ENCODE peak calls at places on chromosomes 1 and 21, in six cellular contexts. W is IMR-90, F is stomach, B is body of pancreas, H is Peyer's patch, Z is thyroid gland. R is an unnamed sample. For H3K9me3, the result is how much of the 10 kb centered on the place peaks cover.

GRCh38 chr1:87201768-87202167 is 126.9 kb upstream of the LMO4 start:
- DNase-seq in W (no peak), F (no peak), B (no peak), H (no peak), Z (no peak), R (no peak)

GRCh38 chr1:230101556-230101955 is 34.5 kb downstream of the GALNT2 start:
- DNase-seq in W (no peak), F (no peak), B (no peak), H (no peak), Z (no peak), R (no peak)

GRCh38 chr1:15381805-15382204 is 27.9 kb upstream of the EFHD2 start:
- DNase-seq in W (no peak), F (no peak), B (no peak), H (no peak), Z (no peak), R (no peak)

GRCh38 chr1:51784997-51785421 is 93.5 kb downstream of the NRDC start:
- DNase-seq in W (peak), F (no peak), B (no peak), H (no peak), Z (no peak), R (no peak)

GRCh38 chr1:63917571-63918394 is 144.0 kb downstream of the ROR1 start:
- DNase-seq in W (peak), F (no peak), B (no peak), H (no peak), Z (no peak), R (no peak)

GRCh38 chr1:162236201-162236600 is 140.5 kb downstream of the SPATA46 start:
- DNase-seq in W (no peak), F (no peak), B (no peak), H (no peak), Z (no peak), R (no peak)

GRCh38 chr1:3504151-3504822 is 49.8 kb downstream of the ARHGEF16 start:
- DNase-seq in W (peak), F (no peak), B (no peak), H (no peak), Z (peak), R (peak)

GRCh38 chr1:207030522-207031009 is 2.0 kb downstream of the C1orf116 start:
- DNase-seq in W (no peak), F (no peak), B (no peak), H (peak), Z (no peak), R (no peak)

GRCh38 chr1:218573871-218574270 is 228.7 kb downstream of the TGFB2 start:
- DNase-seq in W (no peak), F (no peak), B (no peak), H (no peak), Z (no peak), R (no peak)

GRCh38 chr1:21508580-21509350 is 458 bp upstream of the ALPL start:
- DNase-seq in W (peak), F (peak), B (peak), H (peak), Z (peak), R (peak)

GRCh38 chr1:3174487-3175247 is 105.7 kb downstream of the PRDM16 start:
- DNase-seq in W (no peak), F (peak), B (peak), H (peak), Z (peak), R (peak)

GRCh38 chr1:196497824-196498223 is 110.4 kb downstream of the KCNT2 start:
- DNase-seq in W (no peak), F (no peak), B (no peak), H (no peak), Z (no peak), R (no peak)

GRCh38 chr1:152917794-152918193 is 9.4 kb downstream of the IVL start:
- DNase-seq in W (peak), F (no peak), B (peak), H (no peak), Z (no peak), R (no peak)

GRCh38 chr1:192903142-192903541 is 94.3 kb downstream of the RGS2 start:
- DNase-seq in W (no peak), F (no peak), B (peak), H (no peak), Z (no peak), R (no peak)

GRCh38 chr1:66331641-66332523 is 202.1 kb upstream of the SGIP1 start:
- DNase-seq in W (peak), F (peak), B (peak), H (peak), Z (peak), R (peak)
- TF ChIP-seq POLR2A in W (peak), F (no peak), B (no peak), H (peak), Z (no peak), R (peak)

DNA sequence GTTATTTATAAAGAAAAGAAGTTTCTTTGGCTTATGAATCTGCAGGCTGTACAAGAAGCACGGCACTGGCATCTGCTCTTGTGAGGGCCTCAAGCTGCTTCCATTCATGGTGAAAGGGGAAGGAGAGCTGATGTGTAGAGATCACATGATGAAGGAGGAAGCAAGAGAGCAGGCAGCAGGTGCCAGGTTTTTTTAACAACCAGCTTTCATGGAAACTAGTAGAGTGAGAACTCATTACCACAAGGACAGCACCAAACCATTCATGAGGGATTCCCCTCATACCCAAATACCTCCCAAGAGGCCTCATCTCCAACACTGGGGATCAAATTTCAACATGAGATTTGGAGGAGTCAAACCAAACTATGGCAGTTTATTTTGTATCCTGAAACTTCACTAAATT is 85.8 kb upstream of the CAMK1G start:
- DNase-seq in W (no peak), F (no peak), B (no peak), H (no peak), Z (no peak), R (no peak)
- H3K9me3 ChIP-seq in W (under half), F (under half), B (under half), H (under half), Z (under half), R (under half)

GRCh38 chr1:33473900-33474299 is 1.5 kb downstream of the ZSCAN20 start:
- DNase-seq in W (no peak), F (no peak), B (no peak), H (no peak), Z (no peak), R (peak)
- H3K4me3 ChIP-seq in W (no peak), F (no peak), B (no peak), H (no peak), Z (no peak), R (no peak)

DNA sequence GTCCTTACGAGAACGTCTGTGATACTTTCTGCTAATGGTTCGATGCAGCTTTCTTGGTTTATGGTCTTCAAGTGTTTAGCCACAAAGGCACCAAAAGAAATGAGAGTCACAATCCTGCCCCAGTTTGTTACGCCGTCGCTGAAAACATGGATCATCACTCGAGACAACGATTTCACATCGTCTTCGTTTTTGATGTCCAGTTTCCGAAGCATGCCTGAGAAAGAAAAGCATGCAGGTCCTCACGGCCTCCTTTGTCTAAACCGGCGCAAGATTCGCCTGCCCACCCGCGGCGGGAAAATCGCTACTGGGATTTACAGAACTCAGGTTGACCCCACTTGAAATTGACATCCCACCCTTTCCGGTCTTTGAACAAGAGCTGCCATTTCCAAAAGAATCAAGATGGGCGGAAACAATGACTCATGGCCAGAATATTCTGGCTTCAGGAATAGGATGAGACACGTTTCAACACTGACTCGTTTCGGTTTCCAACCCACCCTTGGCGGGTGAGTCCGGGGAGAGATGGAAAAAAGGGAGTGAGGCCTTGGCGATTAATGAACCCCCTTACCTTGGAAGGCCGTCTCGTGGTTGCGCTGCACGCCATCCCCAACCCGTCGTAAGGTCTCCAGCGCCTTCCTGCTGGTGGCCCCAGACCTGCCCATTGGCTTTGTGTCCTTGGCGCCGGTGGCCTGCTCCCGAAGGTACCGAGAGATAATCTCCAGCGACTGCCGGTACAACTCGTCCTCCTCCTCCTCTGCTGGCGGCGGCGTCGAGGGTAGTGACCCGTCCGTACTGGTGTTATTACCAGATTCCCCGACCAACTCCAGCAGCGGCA is 916 bp downstream of the MCL1 start:
- DNase-seq in W (peak), F (no peak), B (no peak), H (peak), Z (peak), R (peak)
- TF ChIP-seq POLR2A in W (no peak), F (no peak), B (no peak), H (peak), Z (no peak), R (peak)

GRCh38 chr1:237713886-237714285 is 176.8 kb downstream of the ZP4 start:
- DNase-seq in W (peak), F (no peak), B (no peak), H (no peak), Z (peak), R (no peak)
- H3K9me3 ChIP-seq in W (under half), F (under half), B (under half), H (under half), Z (under half), R (under half)

DNA sequence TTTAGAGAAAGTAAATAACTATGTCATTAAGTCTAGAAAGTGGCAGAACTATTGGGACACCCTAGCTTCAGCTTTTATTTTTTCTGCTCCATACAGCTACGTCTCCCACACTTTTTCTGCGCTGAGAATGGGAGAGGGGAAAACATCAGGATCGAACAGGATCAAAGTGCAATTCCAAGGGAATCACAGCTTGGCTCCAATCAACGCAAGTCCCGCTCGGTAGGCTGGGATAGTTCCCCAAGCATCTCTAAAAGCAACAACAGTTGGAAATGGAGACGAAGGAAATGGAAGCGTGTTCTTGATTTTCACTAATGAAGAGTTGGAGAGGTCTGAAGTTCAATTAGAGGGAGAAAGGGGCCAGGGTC is 536 bp downstream of the HMGCL start:
- DNase-seq in W (no peak), F (no peak), B (no peak), H (no peak), Z (no peak), R (no peak)
- H3K4me3 ChIP-seq in W (peak), F (peak), B (peak), H (peak), Z (peak), R (peak)

DNA sequence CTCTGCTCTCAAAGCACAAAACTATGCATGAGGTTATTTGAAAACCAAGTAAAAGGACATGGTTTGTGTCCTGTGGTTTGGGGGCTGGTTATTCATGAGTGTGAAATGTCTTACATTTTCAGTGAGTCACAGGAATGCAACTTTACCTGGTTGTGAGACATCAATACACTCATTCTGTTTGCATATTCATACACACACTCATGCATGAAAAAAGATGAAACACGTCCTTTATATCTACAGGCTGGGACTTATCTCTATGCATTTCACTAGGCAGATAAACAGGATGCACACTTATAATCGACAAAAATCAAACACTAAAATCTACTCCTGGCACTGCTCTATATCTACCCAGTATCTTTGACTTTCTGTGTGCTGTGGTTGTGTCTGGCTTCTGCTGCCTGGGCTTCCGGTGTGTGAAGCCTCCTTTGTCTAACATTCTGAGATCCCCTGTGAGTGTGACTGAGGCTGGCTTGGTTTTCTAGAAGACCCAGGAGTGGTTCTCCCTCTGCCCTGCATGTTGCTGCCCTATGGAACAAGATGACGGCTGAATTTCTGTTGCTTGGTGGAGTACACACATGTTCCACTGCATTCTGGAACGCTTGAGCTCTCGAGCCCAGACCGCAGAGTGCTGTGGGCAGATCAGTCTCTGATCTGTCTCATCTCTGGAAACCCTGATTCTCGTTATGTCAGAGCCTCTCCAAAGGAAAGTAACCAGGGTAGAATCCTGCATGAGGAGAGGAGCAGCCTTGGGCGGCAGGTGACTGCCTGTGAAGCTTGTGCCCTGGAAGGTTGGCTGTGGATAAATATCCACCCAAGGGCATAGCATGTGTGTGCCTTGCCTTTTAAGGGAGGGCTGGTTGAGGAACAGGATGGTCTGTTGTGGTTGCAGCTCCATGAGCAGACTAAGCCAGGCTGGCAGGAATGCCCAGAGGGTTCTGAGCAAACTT is 19.7 kb upstream of the FASLG start:
- DNase-seq in W (peak), F (no peak), B (no peak), H (peak), Z (no peak), R (no peak)
- TF ChIP-seq POLR2A in W (no peak), F (no peak), B (no peak), H (no peak), Z (no peak), R (no peak)

GRCh38 chr21:40829308-40829707 is 17.6 kb downstream of the DSCAM start:
- DNase-seq in W (no peak), F (no peak), B (no peak), H (no peak), Z (no peak), R (no peak)

GRCh38 chr21:40832316-40832715 is 14.6 kb downstream of the DSCAM start:
- DNase-seq in W (no peak), F (no peak), B (no peak), H (no peak), Z (no peak), R (no peak)

GRCh38 chr21:40829791-40830190 is 17.2 kb downstream of the DSCAM start:
- DNase-seq in W (no peak), F (no peak), B (no peak), H (no peak), Z (no peak), R (no peak)

GRCh38 chr21:40827509-40827908 is 19.4 kb downstream of the DSCAM start:
- DNase-seq in W (no peak), F (no peak), B (no peak), H (no peak), Z (no peak), R (no peak)

DNA sequence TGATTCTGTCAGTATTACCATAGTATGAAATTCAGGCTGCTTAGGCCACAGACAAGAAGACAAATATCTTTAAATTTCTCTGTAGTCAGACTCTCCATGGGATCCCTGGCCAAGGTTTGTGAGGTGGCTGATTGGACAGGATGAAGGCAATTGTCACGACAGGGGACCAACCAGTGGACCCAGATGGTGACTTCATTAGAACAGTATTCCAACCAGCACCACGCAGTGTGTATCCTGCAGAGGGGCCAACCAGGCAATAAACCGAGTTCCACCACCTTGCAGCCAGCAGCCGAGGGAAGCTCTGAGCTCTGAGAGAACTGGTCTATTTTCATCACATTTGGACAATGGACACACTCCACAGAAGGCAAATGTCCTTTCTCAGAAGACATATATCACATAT is 16.1 kb downstream of the DSCAM start:
- DNase-seq in W (no peak), F (no peak), B (no peak), H (no peak), Z (no peak), R (no peak)
- H3K9me3 ChIP-seq in W (under half), F (under half), B (under half), H (under half), Z (under half), R (under half)

R was measured in adrenal gland.